ENCODE peak calls at places on chromosomes 11 and 22, in eight cellular contexts. W, K, H, D, Q, J, F and B are unnamed samples.

GRCh38 chr11:104705475-104706195 is 192.6 kb downstream of the CASP12 start:
- DNase-seq in J (no peak), H (no peak), Q (no peak), K (no peak), W (no peak), F (peak), D (no peak), B (peak)

GRCh38 chr11:94219771-94220170 is 84.6 kb upstream of the IZUMO1R start:
- DNase-seq in K (no peak), Q (no peak), H (no peak), J (no peak), D (peak), F (no peak), W (no peak), B (no peak)

GRCh38 chr11:707817-708420 is 1.9 kb downstream of the EPS8L2 start:
- DNase-seq in Q (no peak), K (no peak), J (no peak), F (no peak), W (peak), D (no peak), H (no peak), B (no peak)

GRCh38 chr11:108807262-108807661 is 142.4 kb downstream of the DDX10 start:
- DNase-seq in J (no peak), D (no peak), K (no peak), H (no peak), Q (no peak), W (no peak), F (no peak), B (no peak)

GRCh38 chr11:78714539-78714938 is 139.9 kb upstream of the NARS2 start:
- DNase-seq in H (no peak), K (no peak), Q (no peak), J (no peak), W (no peak), F (no peak), D (peak), B (no peak)

GRCh38 chr11:96228911-96229310 is 114.1 kb downstream of the MAML2 start:
- DNase-seq in W (no peak), H (no peak), Q (no peak), K (no peak), D (no peak), F (no peak), J (no peak), B (no peak)

GRCh38 chr11:46278387-46279173 is 1.1 kb downstream of the CREB3L1 start:
- DNase-seq in F (no peak), D (peak), J (no peak), K (no peak), H (no peak), Q (peak), W (no peak), B (peak)

GRCh38 chr11:67300256-67300755 is 3.0 kb upstream of the SSH3 start:
- DNase-seq in K (no peak), W (no peak), H (no peak), Q (no peak), J (no peak), F (no peak), D (no peak), B (no peak)

GRCh38 chr22:27124336-27125023 is 467.1 kb downstream of the MIAT start:
- DNase-seq in D (no peak), Q (no peak), F (no peak), J (no peak), K (no peak), W (no peak), H (no peak), B (peak)

GRCh38 chr11:37474889-37475288 is 876.9 kb upstream of the RAG2 start:
- DNase-seq in Q (no peak), J (no peak), W (no peak), H (no peak), F (no peak), D (no peak), K (no peak), B (no peak)

GRCh38 chr22:39234867-39235687 is 9.7 kb downstream of the PDGFB start:
- DNase-seq in J (no peak), H (no peak), Q (no peak), F (peak), W (no peak), D (no peak), K (no peak), B (no peak)

GRCh38 chr22:36077261-36077660 is 48.6 kb upstream of the RBFOX2 start:
- DNase-seq in F (no peak), J (no peak), D (no peak), H (no peak), Q (no peak), K (no peak), W (no peak), B (no peak)

GRCh38 chr22:50293441-50294318 is 13.8 kb downstream of the PLXNB2 start:
- DNase-seq in W (peak), J (no peak), D (peak), F (peak), K (peak), H (no peak), Q (no peak), B (peak)

GRCh38 chr11:47606731-47607130 is 12.5 kb upstream of the C1QTNF4 start:
- DNase-seq in Q (no peak), H (no peak), D (no peak), W (no peak), F (no peak), J (no peak), K (no peak), B (no peak)

GRCh38 chr11:114848027-114848426 is 169.7 kb downstream of the NXPE2 start:
- DNase-seq in H (no peak), Q (no peak), D (no peak), W (no peak), K (no peak), J (no peak), F (no peak), B (no peak)

GRCh38 chr22:35688913-35689675 is 28.6 kb upstream of the APOL5 start:
- DNase-seq in H (no peak), F (no peak), D (no peak), W (no peak), K (no peak), Q (no peak), J (no peak), B (no peak)

GRCh38 chr11:75492181-75492820 is 33.4 kb downstream of the GDPD5 start:
- DNase-seq in W (no peak), K (no peak), F (peak), H (no peak), Q (peak), J (peak), D (peak), B (peak)

GRCh38 chr11:95655544-95655943 is 134.0 kb downstream of the FAM76B start:
- DNase-seq in J (no peak), K (no peak), Q (no peak), F (peak), W (no peak), D (no peak), H (no peak), B (no peak)

GRCh38 chr11:3865388-3866193 is 10.1 kb downstream of the STIM1 start:
- DNase-seq in H (no peak), K (no peak), F (peak), W (no peak), J (no peak), Q (peak), D (no peak), B (peak)

GRCh38 chr11:111368285-111368560 is 10.9 kb downstream of the POU2AF1 start:
- DNase-seq in H (no peak), F (no peak), J (no peak), D (no peak), K (no peak), Q (no peak), W (no peak), B (no peak)

GRCh38 chr11:118572914-118573550 is 823 bp downstream of the ARCN1 start:
- DNase-seq in K (peak), J (no peak), Q (peak), H (peak), W (peak), F (peak), D (no peak), B (peak)

GRCh38 chr11:68928481-68928880 is 24.8 kb downstream of the IGHMBP2 start:
- DNase-seq in Q (no peak), D (no peak), F (no peak), J (no peak), K (no peak), H (no peak), W (no peak), B (no peak)

GRCh38 chr11:116972692-116973091 is 125.5 kb downstream of the SIK3 start:
- DNase-seq in D (no peak), Q (no peak), W (no peak), H (no peak), J (no peak), F (no peak), K (peak), B (peak)

GRCh38 chr11:60887531-60887930 is 18.9 kb downstream of the PRPF19 start:
- DNase-seq in H (peak), J (no peak), D (peak), Q (peak), W (peak), F (peak), K (peak), B (peak)

GRCh38 chr11:117734596-117734995 is 62.4 kb downstream of the DSCAML1 start:
- DNase-seq in H (no peak), F (no peak), D (no peak), K (no peak), Q (no peak), W (no peak), J (no peak), B (no peak)

GRCh38 chr22:28442264-28442950 is 237.2 kb downstream of the TTC28 start:
- DNase-seq in F (peak), Q (peak), W (peak), K (no peak), J (peak), D (peak), H (peak), B (peak)

GRCh38 chr11:10588904-10589303 is 20.4 kb upstream of the LYVE1 start:
- DNase-seq in K (no peak), F (no peak), J (no peak), Q (peak), H (no peak), D (no peak), W (no peak), B (no peak)

GRCh38 chr11:104799251-104799650 is 99.0 kb downstream of the CASP12 start:
- DNase-seq in H (no peak), F (no peak), Q (no peak), W (no peak), D (no peak), J (no peak), K (no peak), B (no peak)

GRCh38 chr11:126477526-126478275 is 122.2 kb downstream of the ST3GAL4 start:
- DNase-seq in Q (no peak), K (no peak), D (no peak), F (no peak), H (no peak), J (no peak), W (no peak), B (peak)

GRCh38 chr22:39152024-39152510 is 413 bp downstream of the CBX7 start:
- DNase-seq in D (no peak), H (no peak), K (no peak), F (no peak), J (no peak), Q (no peak), W (no peak), B (no peak)

GRCh38 chr22:26276530-26277200 is 107.4 kb downstream of the SEZ6L start:
- DNase-seq in W (no peak), F (no peak), Q (no peak), H (no peak), J (peak), K (no peak), D (no peak), B (no peak)

GRCh38 chr11:119666463-119667131 is 62.4 kb downstream of the NECTIN1 start:
- DNase-seq in Q (peak), H (peak), K (peak), D (peak), J (peak), W (peak), F (peak), B (peak)
- TF ChIP-seq MAX in Q (no peak), H (no peak), K (no peak), D (peak), J (no peak), W (no peak), F (no peak), B (peak)

GRCh38 chr11:106391771-106392412 is 314.4 kb downstream of the AASDHPPT start:
- DNase-seq in Q (no peak), K (no peak), W (no peak), H (no peak), D (no peak), F (peak), J (no peak), B (no peak)
- TF ChIP-seq MAX in Q (no peak), K (no peak), W (no peak), H (no peak), D (no peak), F (no peak), J (no peak), B (no peak)

DNA sequence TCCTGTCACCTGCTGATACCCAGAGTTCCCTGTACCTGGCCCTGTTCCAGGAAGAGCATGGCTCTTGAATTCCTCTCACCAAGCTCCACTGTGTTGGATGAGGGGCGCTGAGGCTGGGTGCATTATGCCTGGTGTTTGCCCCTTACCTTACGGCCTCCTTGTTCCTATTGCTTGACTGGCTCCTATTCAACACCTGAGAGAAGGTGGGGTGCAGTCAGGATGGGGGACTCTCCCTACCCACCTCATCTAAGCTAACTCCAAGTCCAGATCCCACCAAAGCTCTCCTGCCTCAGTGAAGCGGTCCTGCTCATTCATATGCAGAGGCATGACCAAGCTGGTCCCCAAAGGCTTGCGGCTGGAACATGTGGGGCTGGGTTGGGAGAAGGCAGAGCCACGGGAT is 35.8 kb upstream of the RIC3 start:
- DNase-seq in F (no peak), J (no peak), K (no peak), H (no peak), Q (no peak), D (no peak), W (no peak), B (no peak)
- TF ChIP-seq MAX in F (no peak), J (no peak), K (no peak), H (no peak), Q (no peak), D (no peak), W (no peak), B (no peak)

GRCh38 chr11:2470495-2470894 is 25.7 kb downstream of the KCNQ1 start:
- DNase-seq in W (no peak), F (no peak), Q (peak), J (no peak), H (no peak), D (no peak), K (no peak), B (no peak)
- TF ChIP-seq MAX in W (no peak), F (no peak), Q (no peak), J (no peak), H (no peak), D (no peak), K (no peak), B (no peak)

DNA sequence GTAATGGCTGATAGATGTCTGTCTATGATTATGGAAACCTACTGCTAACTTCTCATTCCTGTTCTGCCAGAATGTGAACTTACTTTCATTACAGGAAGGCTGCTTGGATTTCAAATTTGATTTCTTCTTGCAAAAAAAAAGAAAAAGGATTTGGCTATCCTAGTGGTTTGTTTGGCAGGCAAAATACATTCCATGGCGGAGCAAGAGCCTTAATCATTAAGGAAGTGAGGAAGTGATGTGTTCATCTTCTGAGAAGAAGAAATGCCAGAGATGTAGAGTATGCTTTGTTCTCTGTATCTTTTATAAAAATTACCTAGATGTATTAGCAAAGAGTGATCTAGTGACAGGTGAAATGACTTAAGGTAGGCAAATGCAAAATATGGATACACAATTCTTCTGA is 356.3 kb downstream of the SOX6 start:
- DNase-seq in F (peak), W (no peak), H (no peak), J (no peak), K (no peak), Q (no peak), D (no peak), B (no peak)
- TF ChIP-seq MAX in F (no peak), W (no peak), H (no peak), J (no peak), K (no peak), Q (no peak), D (no peak), B (no peak)

GRCh38 chr22:40345801-40346177 is 511 bp upstream of the ADSL start:
- DNase-seq in K (no peak), J (no peak), H (no peak), D (peak), Q (peak), W (peak), F (no peak), B (peak)
- TF ChIP-seq MAX in K (no peak), J (no peak), H (no peak), D (no peak), Q (no peak), W (no peak), F (no peak), B (no peak)

GRCh38 chr11:32830796-32831195 is 1.1 kb downstream of the PRRG4 start:
- DNase-seq in F (no peak), W (no peak), Q (no peak), K (no peak), J (no peak), H (no peak), D (no peak), B (no peak)

GRCh38 chr11:32829680-32830412 is at the start of gene PRRG4:
- DNase-seq in Q (no peak), F (no peak), H (no peak), W (no peak), J (no peak), K (peak), D (peak), B (peak)

GRCh38 chr11:32829157-32829679 is 509 bp upstream of the PRRG4 start:
- DNase-seq in D (no peak), K (no peak), H (no peak), W (no peak), J (no peak), Q (no peak), F (peak), B (no peak)

GRCh38 chr11:32831241-32831640 is 1.5 kb downstream of the PRRG4 start:
- DNase-seq in W (no peak), J (no peak), Q (no peak), F (no peak), D (no peak), H (no peak), K (no peak), B (no peak)

DNA sequence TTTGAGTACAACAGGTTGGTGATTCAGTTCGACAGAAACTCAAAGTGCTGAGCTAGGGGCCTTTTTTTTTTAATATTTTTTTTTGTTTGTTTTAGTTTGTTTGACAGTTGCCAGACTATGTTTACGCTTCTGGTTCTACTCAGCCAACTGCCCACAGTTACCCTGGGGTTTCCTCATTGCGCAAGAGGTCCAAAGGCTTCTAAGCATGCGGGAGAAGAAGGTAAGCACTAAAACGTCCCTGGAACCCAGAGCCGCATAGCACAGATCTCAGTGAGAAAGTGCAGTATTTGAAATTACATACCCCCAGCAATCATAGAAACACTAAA is 649 bp downstream of the PRRG4 start:
- DNase-seq in J (no peak), W (peak), K (peak), D (no peak), F (no peak), H (no peak), Q (no peak), B (peak)
- TF ChIP-seq MAX in J (no peak), W (peak), K (no peak), D (no peak), F (no peak), H (no peak), Q (no peak), B (no peak)

DNA sequence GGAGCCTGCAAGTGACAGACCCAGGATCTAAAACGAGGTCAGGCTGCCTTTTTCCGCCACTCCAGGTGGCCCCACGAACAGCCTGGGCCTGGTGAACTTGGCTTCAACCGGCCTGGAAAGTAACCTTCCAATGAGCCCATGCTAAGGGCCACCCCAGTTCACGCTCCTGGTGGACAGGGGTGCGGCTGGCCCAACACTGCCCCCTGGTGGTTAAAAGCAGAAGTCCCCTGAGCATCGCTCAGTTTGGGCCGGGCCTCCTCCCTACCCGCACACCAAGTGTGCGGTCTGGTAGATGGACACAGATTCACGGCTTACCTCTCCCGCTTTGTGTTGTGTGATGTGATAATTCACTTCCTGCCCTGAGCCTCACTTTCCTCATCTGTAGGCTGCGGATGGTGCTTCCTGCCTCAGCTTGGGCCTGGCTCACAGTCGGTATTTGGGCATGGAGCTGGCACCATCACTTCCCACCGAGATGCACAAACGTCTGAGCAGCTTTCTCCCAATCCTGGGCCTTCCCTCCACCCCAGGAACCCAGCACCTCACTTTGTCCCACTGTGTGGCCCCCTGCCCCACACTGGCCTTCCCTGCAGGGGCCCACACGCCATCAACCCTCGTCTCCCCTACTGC is 13.7 kb upstream of the SEC14L3 start:
- DNase-seq in K (peak), F (peak), Q (peak), W (peak), J (peak), H (peak), D (peak), B (peak)
- TF ChIP-seq MAX in K (no peak), F (no peak), Q (peak), W (no peak), J (peak), H (no peak), D (no peak), B (no peak)

DNA sequence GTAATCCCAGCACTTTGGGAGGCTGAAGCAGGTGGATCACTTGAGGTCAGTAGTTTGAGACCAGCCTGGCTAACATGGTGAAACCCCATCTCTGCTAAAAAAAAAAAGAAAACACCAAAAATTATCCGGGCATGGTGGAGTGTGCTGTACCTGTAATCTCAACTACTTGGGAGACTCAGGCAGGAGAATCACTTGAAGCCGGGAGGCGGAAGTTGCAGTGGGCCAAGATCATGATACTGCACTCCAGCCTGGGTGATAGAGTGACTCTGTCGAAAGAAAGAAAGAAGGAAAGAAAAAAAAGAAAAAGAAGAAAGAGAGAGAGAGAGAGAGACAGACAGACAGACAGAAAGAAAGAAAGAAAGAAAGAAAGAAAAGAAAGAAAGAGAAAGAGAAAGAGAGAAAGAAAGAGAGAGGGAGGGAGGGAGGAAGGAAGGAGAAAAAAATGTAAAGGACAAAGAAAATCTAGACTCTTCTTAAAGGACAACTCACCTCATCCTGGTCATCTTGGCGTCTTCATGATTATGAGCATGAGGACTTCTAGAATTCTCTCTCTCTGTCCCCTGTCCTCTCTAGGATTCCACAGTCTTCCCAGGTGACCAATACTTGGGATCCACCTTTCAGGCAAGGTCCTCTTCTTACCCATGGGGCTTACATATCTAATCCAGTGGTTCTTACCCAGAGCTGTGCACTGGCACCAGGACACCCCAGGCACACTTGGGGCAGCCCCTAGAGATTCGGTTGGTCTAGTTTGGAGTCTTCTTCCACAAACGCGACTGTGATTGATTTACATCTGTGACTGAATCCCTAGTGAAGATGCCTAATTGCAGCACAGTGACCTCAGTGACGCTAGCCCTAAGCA is 120.9 kb downstream of the MED15 start:
- DNase-seq in J (no peak), Q (no peak), H (no peak), W (no peak), D (no peak), F (no peak), K (no peak), B (no peak)
- TF ChIP-seq MAX in J (no peak), Q (no peak), H (no peak), W (no peak), D (no peak), F (no peak), K (no peak), B (no peak)